ENCODE peak calls at places on chromosomes 13 and 19, in nine cellular contexts. B is naive thymus-derived CD4-positive, alpha-beta T cell; Z is AG20443; V is stimulated activated CD4-positive, alpha-beta T cell treated with anti-CD3 and anti-CD28 coated beads, Interleukin-1b, Interleukin-23, amount 100 ng/mL, for 24 hours; I is body of pancreas; A is sciatic nerve; N is GDM1; G is tibial nerve; R is upper lobe of right lung. D is an unnamed sample.

GRCh38 chr13:37925878-37926473 is 56.4 kb upstream of the TRPC4 start:
- DNase-seq in B (no peak), Z (no peak), V (no peak), I (no peak), A (no peak), N (no peak), G (no peak), R (no peak), D (no peak)

GRCh38 chr19:15666883-15667282 is 6.0 kb upstream of the CYP4F12 start:
- DNase-seq in B (no peak), Z (no peak), V (no peak), I (no peak), A (no peak), N (no peak), G (no peak), R (no peak), D (no peak)

GRCh38 chr19:38676878-38677646 is 29.6 kb downstream of the ACTN4 start:
- DNase-seq in B (no peak), Z (no peak), V (no peak), I (no peak), A (no peak), N (no peak), G (no peak), R (no peak), D (no peak)

GRCh38 chr13:50358221-50358620 is 343.0 kb downstream of the KCNRG start:
- DNase-seq in B (no peak), Z (no peak), V (no peak), I (no peak), A (no peak), N (no peak), G (no peak), R (no peak), D (no peak)

GRCh38 chr19:14048439-14049153 is 13.3 kb downstream of the PALM3 start:
- DNase-seq in B (peak), Z (peak), V (peak), I (peak), A (peak), N (peak), G (peak), R (peak), D (no peak)

GRCh38 chr13:27117158-27117557 is 54.5 kb downstream of the USP12 start:
- DNase-seq in B (no peak), Z (no peak), V (no peak), I (no peak), A (no peak), N (no peak), G (no peak), R (no peak), D (no peak)

GRCh38 chr13:110455941-110456340 is 105.6 kb downstream of the RAB20 start:
- DNase-seq in B (peak), Z (peak), V (peak), I (peak), A (peak), N (peak), G (peak), R (peak), D (no peak)

GRCh38 chr13:68897331-68897730 is 1210.3 kb upstream of the ATXN8OS start:
- DNase-seq in B (no peak), Z (no peak), V (no peak), I (no peak), A (no peak), N (no peak), G (no peak), R (no peak), D (no peak)

GRCh38 chr19:45179063-45179847 is 671 bp downstream of the BLOC1S3 start:
- DNase-seq in B (peak), Z (peak), V (no peak), I (peak), A (no peak), N (no peak), G (no peak), R (peak), D (no peak)

GRCh38 chr19:33554391-33554790 is 32.8 kb upstream of the PEPD start:
- DNase-seq in B (no peak), Z (no peak), V (no peak), I (no peak), A (no peak), N (no peak), G (no peak), R (peak), D (no peak)

GRCh38 chr19:13208131-13208963 is 58.1 kb downstream of the IER2 start:
- DNase-seq in B (peak), Z (peak), V (peak), I (no peak), A (peak), N (peak), G (peak), R (peak), D (no peak)

GRCh38 chr13:46475586-46475991 is 77.4 kb upstream of the LRCH1 start:
- DNase-seq in B (no peak), Z (peak), V (no peak), I (no peak), A (no peak), N (no peak), G (no peak), R (no peak), D (no peak)

GRCh38 chr19:22622020-22622419 is 12.1 kb upstream of the ZNF492 start:
- DNase-seq in B (no peak), Z (no peak), V (no peak), I (no peak), A (no peak), N (no peak), G (no peak), R (peak), D (no peak)

GRCh38 chr13:43141685-43142084 is 118.3 kb downstream of the DNAJC15 start:
- DNase-seq in B (no peak), Z (no peak), V (no peak), I (no peak), A (no peak), N (no peak), G (no peak), R (no peak), D (no peak)

GRCh38 chr19:45076029-45076850 is at the start of gene ZNF296:
- DNase-seq in B (peak), Z (peak), V (peak), I (peak), A (peak), N (peak), G (peak), R (peak), D (no peak)

GRCh38 chr19:47473336-47473735 is 1.6 kb upstream of the SLC8A2 start:
- DNase-seq in B (no peak), Z (no peak), V (no peak), I (no peak), A (no peak), N (no peak), G (no peak), R (no peak), D (no peak)

GRCh38 chr19:17654993-17655392 is 33.2 kb downstream of the UNC13A start:
- DNase-seq in B (no peak), Z (no peak), V (no peak), I (no peak), A (no peak), N (no peak), G (no peak), R (no peak), D (no peak)